ENCODE peak calls at places on chromosomes 1 and 21, in six cellular contexts. One of them, this sample, is unnamed.

GRCh38 chr21:31999810-32000468 is 127.1 kb downstream of the HUNK start:
- DNase-seq in AG04450: no peak
- DNase-seq in Ammon's horn: peak
- DNase-seq in activated CD4-positive, alpha-beta T cell treated with anti-CD3 and anti-CD28 coated beads, Interleukin-2, amount 50 U/mL, for 4 hours: no peak
- DNase-seq in upper lobe of left lung: no peak
- DNase-seq in HuH-7: no peak
- DNase-seq in this sample: no peak

GRCh38 chr1:198018529-198018928 is 101.4 kb downstream of the LHX9 start:
- DNase-seq in Ammon's horn: no peak
- DNase-seq in AG04450: no peak
- DNase-seq in upper lobe of left lung: no peak
- DNase-seq in HuH-7: no peak
- DNase-seq in activated CD4-positive, alpha-beta T cell treated with anti-CD3 and anti-CD28 coated beads, Interleukin-2, amount 50 U/mL, for 4 hours: no peak
- DNase-seq in this sample: no peak

GRCh38 chr1:43582162-43582566 is 51.5 kb downstream of the PTPRF start:
- DNase-seq in upper lobe of left lung: peak
- DNase-seq in activated CD4-positive, alpha-beta T cell treated with anti-CD3 and anti-CD28 coated beads, Interleukin-2, amount 50 U/mL, for 4 hours: no peak
- DNase-seq in Ammon's horn: no peak
- DNase-seq in HuH-7: no peak
- DNase-seq in AG04450: peak
- DNase-seq in this sample: no peak

GRCh38 chr1:164937297-164937696 is 378.3 kb downstream of the PBX1 start:
- DNase-seq in AG04450: no peak
- DNase-seq in upper lobe of left lung: no peak
- DNase-seq in Ammon's horn: no peak
- DNase-seq in activated CD4-positive, alpha-beta T cell treated with anti-CD3 and anti-CD28 coated beads, Interleukin-2, amount 50 U/mL, for 4 hours: no peak
- DNase-seq in HuH-7: no peak
- DNase-seq in this sample: no peak

GRCh38 chr1:55980574-55980973 is 598.8 kb downstream of the PLPP3 start:
- DNase-seq in AG04450: no peak
- DNase-seq in activated CD4-positive, alpha-beta T cell treated with anti-CD3 and anti-CD28 coated beads, Interleukin-2, amount 50 U/mL, for 4 hours: no peak
- DNase-seq in Ammon's horn: no peak
- DNase-seq in HuH-7: no peak
- DNase-seq in upper lobe of left lung: no peak
- DNase-seq in this sample: no peak

GRCh38 chr1:180524915-180525695 is 22.7 kb upstream of the ACBD6 start:
- DNase-seq in HuH-7: no peak
- DNase-seq in AG04450: no peak
- DNase-seq in upper lobe of left lung: no peak
- DNase-seq in activated CD4-positive, alpha-beta T cell treated with anti-CD3 and anti-CD28 coated beads, Interleukin-2, amount 50 U/mL, for 4 hours: no peak
- DNase-seq in Ammon's horn: no peak
- DNase-seq in this sample: no peak

GRCh38 chr1:150106331-150106730 is 38.8 kb downstream of the VPS45 start:
- DNase-seq in activated CD4-positive, alpha-beta T cell treated with anti-CD3 and anti-CD28 coated beads, Interleukin-2, amount 50 U/mL, for 4 hours: no peak
- DNase-seq in HuH-7: no peak
- DNase-seq in upper lobe of left lung: no peak
- DNase-seq in Ammon's horn: no peak
- DNase-seq in AG04450: no peak
- DNase-seq in this sample: no peak

GRCh38 chr1:53526451-53527101 is 67.4 kb downstream of the DMRTB1 start:
- DNase-seq in HuH-7: peak
- DNase-seq in activated CD4-positive, alpha-beta T cell treated with anti-CD3 and anti-CD28 coated beads, Interleukin-2, amount 50 U/mL, for 4 hours: no peak
- DNase-seq in Ammon's horn: no peak
- DNase-seq in AG04450: peak
- DNase-seq in upper lobe of left lung: peak
- DNase-seq in this sample: no peak

GRCh38 chr1:150507912-150508864 is at the start of gene ECM1:
- DNase-seq in upper lobe of left lung: peak
- DNase-seq in Ammon's horn: no peak
- DNase-seq in activated CD4-positive, alpha-beta T cell treated with anti-CD3 and anti-CD28 coated beads, Interleukin-2, amount 50 U/mL, for 4 hours: no peak
- DNase-seq in HuH-7: no peak
- DNase-seq in AG04450: peak
- DNase-seq in this sample: no peak

GRCh38 chr21:35359076-35359475 is 310.0 kb upstream of the RUNX1 start:
- DNase-seq in upper lobe of left lung: no peak
- DNase-seq in HuH-7: no peak
- DNase-seq in AG04450: no peak
- DNase-seq in Ammon's horn: no peak
- DNase-seq in activated CD4-positive, alpha-beta T cell treated with anti-CD3 and anti-CD28 coated beads, Interleukin-2, amount 50 U/mL, for 4 hours: no peak
- DNase-seq in this sample: no peak

GRCh38 chr1:211638723-211639122 is 36.7 kb downstream of the NEK2 start:
- DNase-seq in HuH-7: no peak
- DNase-seq in activated CD4-positive, alpha-beta T cell treated with anti-CD3 and anti-CD28 coated beads, Interleukin-2, amount 50 U/mL, for 4 hours: no peak
- DNase-seq in AG04450: no peak
- DNase-seq in upper lobe of left lung: no peak
- DNase-seq in Ammon's horn: no peak
- DNase-seq in this sample: no peak

GRCh38 chr21:36890086-36890485 is 76.4 kb downstream of the HLCS start:
- DNase-seq in AG04450: no peak
- DNase-seq in HuH-7: no peak
- DNase-seq in Ammon's horn: no peak
- DNase-seq in activated CD4-positive, alpha-beta T cell treated with anti-CD3 and anti-CD28 coated beads, Interleukin-2, amount 50 U/mL, for 4 hours: no peak
- DNase-seq in upper lobe of left lung: no peak
- DNase-seq in this sample: no peak

GRCh38 chr21:45519182-45519581 is 23.1 kb downstream of the SLC19A1 start:
- DNase-seq in AG04450: no peak
- DNase-seq in HuH-7: no peak
- DNase-seq in upper lobe of left lung: no peak
- DNase-seq in activated CD4-positive, alpha-beta T cell treated with anti-CD3 and anti-CD28 coated beads, Interleukin-2, amount 50 U/mL, for 4 hours: no peak
- DNase-seq in Ammon's horn: no peak
- DNase-seq in this sample: no peak